ENCODE peak calls at places on chromosomes 1 and 21, in nine cellular contexts. N is NCI-H1694; E is fibroblast of lung; X is heart right ventricle; F is foreskin fibroblast; S is HuH-7.5; J is stimulated activated CD8-positive, alpha-beta memory T cell treated with anti-CD3 and anti-CD28 coated beads, Interleukin-15, amount 100 ng/mL, for 1 hour; G is NCI-H748 treated with DMSO at 0.1 percent for 48 hours; V is Calu3. B is an unnamed sample.

GRCh38 chr1:182848736-182849135 is 9.6 kb downstream of the DHX9 start:
- DNase-seq in V (no peak), E (no peak), X (no peak), J (no peak), N (no peak), S (no peak), F (no peak), G (no peak), B (no peak)

GRCh38 chr1:104706631-104707147 is 957.0 kb downstream of the AMY1C start:
- DNase-seq in N (no peak), J (no peak), F (no peak), X (no peak), G (peak), V (no peak), E (no peak), S (no peak), B (no peak)

GRCh38 chr21:44074315-44074958 is 32.8 kb upstream of the PWP2 start:
- DNase-seq in G (no peak), S (no peak), F (no peak), N (no peak), E (no peak), X (no peak), V (no peak), J (no peak), B (no peak)

GRCh38 chr1:43800801-43801200 is 93.5 kb downstream of the ST3GAL3 start:
- DNase-seq in V (no peak), G (no peak), J (no peak), E (no peak), F (no peak), N (no peak), S (no peak), X (no peak), B (no peak)

GRCh38 chr1:227776277-227776676 is 39.2 kb upstream of the PRSS38 start:
- DNase-seq in F (peak), G (no peak), J (no peak), N (no peak), S (no peak), X (no peak), V (no peak), E (peak), B (no peak)

GRCh38 chr1:37477946-37478345 is 3.6 kb downstream of the ZC3H12A start:
- DNase-seq in X (no peak), S (no peak), N (no peak), E (no peak), G (no peak), V (peak), F (no peak), J (no peak), B (no peak)

GRCh38 chr1:61268546-61269243 is 186.3 kb downstream of the NFIA start:
- DNase-seq in J (no peak), G (no peak), N (no peak), F (no peak), V (no peak), X (no peak), E (no peak), S (no peak), B (no peak)

GRCh38 chr1:32426489-32427255 is 32.4 kb upstream of the BSDC1 start:
- DNase-seq in E (no peak), V (no peak), S (no peak), X (no peak), J (no peak), F (no peak), G (peak), N (no peak), B (no peak)

GRCh38 chr1:221756830-221757551 is 15.1 kb upstream of the DUSP10 start:
- DNase-seq in V (no peak), N (no peak), E (no peak), G (no peak), F (no peak), J (no peak), S (no peak), X (no peak), B (no peak)

GRCh38 chr1:76330993-76331603 is 256.6 kb downstream of the ST6GALNAC3 start:
- DNase-seq in V (peak), E (peak), S (peak), N (peak), G (peak), J (no peak), X (no peak), F (peak), B (peak)

GRCh38 chr21:31732891-31733520 is 1.1 kb upstream of the SCAF4 start:
- DNase-seq in N (no peak), V (no peak), G (no peak), J (no peak), S (no peak), X (no peak), E (no peak), F (no peak), B (no peak)

GRCh38 chr1:53577141-53578100 is 118.2 kb downstream of the DMRTB1 start:
- DNase-seq in E (no peak), F (no peak), V (no peak), N (no peak), J (no peak), G (no peak), S (no peak), X (no peak), B (no peak)

GRCh38 chr1:107702946-107703571 is 261.9 kb downstream of the VAV3 start:
- DNase-seq in X (no peak), S (no peak), N (no peak), F (no peak), V (no peak), J (no peak), E (no peak), G (no peak), B (no peak)

GRCh38 chr1:83509229-83509870 is 489.6 kb downstream of the TTLL7 start:
- DNase-seq in N (no peak), J (no peak), S (no peak), V (no peak), F (no peak), E (peak), G (no peak), X (no peak), B (no peak)

B was measured in BJ.